ENCODE peak calls at places on chromosome 13, in seven cellular contexts. R is stimulated activated naive B cell treated with anti-CD40 and anti-IgM and Interleukin-4, amounts not matched to agents 10 μg/mL and 1 μg/mL and 100 μg/mL, for 72 hours; B is WERI-Rb-1; W is activated CD8-positive, alpha-beta memory T cell treated with anti-CD3 and anti-CD28 coated beads for 24 hours; V is NCI-H1105 treated with DMSO at 0.1 percent for 48 hours; P is EH; D is cerebellum. N is an unnamed sample.
A peak's percentile ranks its signal among the peaks of the same experiment; 100 is the strongest.

GRCh38 chr13:44093607-44094583 is 214.2 kb downstream of the LACC1 start:
- DNase-seq in R (no peak), B (no peak), W (no peak), V (no peak), P (peak; percentile 1), D (peak; percentile 42), N (no peak)

GRCh38 chr13:48507024-48507423 is 25.9 kb downstream of the RCBTB2 start:
- DNase-seq in R (no peak), B (no peak), W (no peak), V (no peak), P (no peak), D (no peak), N (no peak)

GRCh38 chr13:40352385-40352778 is 314.1 kb downstream of the FOXO1 start:
- DNase-seq in R (no peak), B (no peak), W (no peak), V (no peak), P (peak; percentile 6), D (no peak), N (no peak)

GRCh38 chr13:96198038-96198437 is 108.1 kb downstream of the HS6ST3 start:
- DNase-seq in R (no peak), B (no peak), W (no peak), V (no peak), P (no peak), D (no peak), N (no peak)

GRCh38 chr13:66225071-66225470 is 1005.1 kb downstream of the PCDH9 start:
- DNase-seq in R (no peak), B (no peak), W (no peak), V (no peak), P (no peak), D (no peak), N (no peak)

GRCh38 chr13:96338030-96338429 is 248.1 kb downstream of the HS6ST3 start:
- DNase-seq in R (no peak), B (no peak), W (no peak), V (no peak), P (no peak), D (no peak), N (no peak)

GRCh38 chr13:47294691-47295090 is 397.8 kb upstream of the HTR2A start:
- DNase-seq in R (no peak), B (no peak), W (no peak), V (no peak), P (no peak), D (no peak), N (no peak)

GRCh38 chr13:44373601-44374347 is at the start of gene SERP2:
- DNase-seq in R (no peak), B (no peak), W (peak; percentile 65), V (no peak), P (peak; percentile 27), D (peak; percentile 73), N (no peak)

GRCh38 chr13:85632526-85633215 is 166.5 kb downstream of the SLITRK6 start:
- DNase-seq in R (no peak), B (no peak), W (no peak), V (no peak), P (no peak), D (no peak), N (no peak)

GRCh38 chr13:39350461-39350881 is 252.5 kb downstream of the LHFPL6 start:
- DNase-seq in R (no peak), B (no peak), W (no peak), V (no peak), P (no peak), D (peak; percentile 74), N (no peak)

GRCh38 chr13:64154514-64154913 is 2738.9 kb upstream of the PCDH20 start:
- DNase-seq in R (no peak), B (no peak), W (no peak), V (peak; percentile 55), P (peak; percentile 53), D (no peak), N (no peak)

GRCh38 chr13:97855570-97855970 is 97.9 kb upstream of the IPO5 start:
- DNase-seq in R (no peak), B (peak; percentile 69), W (no peak), V (peak; percentile 57), P (peak; percentile 87), D (peak; percentile 51), N (peak; percentile 87)

GRCh38 chr13:106532111-106532929 is 3.1 kb downstream of the EFNB2 start:
- DNase-seq in R (no peak), B (no peak), W (no peak), V (no peak), P (peak; percentile 43), D (no peak), N (no peak)

GRCh38 chr13:106534844-106535551 is 464 bp downstream of the EFNB2 start:
- DNase-seq in R (no peak), B (peak; percentile 68), W (no peak), V (no peak), P (peak; percentile 21), D (peak; percentile 19), N (no peak)

GRCh38 chr13:110127986-110128511 is 178.9 kb downstream of the COL4A1 start:
- DNase-seq in R (no peak), B (no peak), W (no peak), V (no peak), P (peak; percentile 63), D (no peak), N (no peak)

GRCh38 chr13:80463673-80464352 is 122.9 kb upstream of the SPRY2 start:
- DNase-seq in R (no peak), B (no peak), W (no peak), V (no peak), P (no peak), D (no peak), N (no peak)

GRCh38 chr13:49760555-49760954 is 31.9 kb downstream of the KPNA3 start:
- DNase-seq in R (peak; percentile 64), B (no peak), W (no peak), V (no peak), P (no peak), D (no peak), N (no peak)

N was measured in epithelial cell of proximal tubule.